ENCODE peak calls at places on chromosomes 13 and 19, in six cellular contexts. Y is astrocyte of the spinal cord, W is right atrium auricular region, G is thoracic aorta, I is sigmoid colon, D is mucosa of descending colon. T is an unnamed sample.

GRCh38 chr13:24995225-24995804 is 100.6 kb upstream of the PABPC3 start:
- DNase-seq in Y (peak; percentile 86), W (no peak), G (no peak), I (peak; percentile 77), D (no peak), T (peak; percentile 91)

GRCh38 chr19:41351339-41352245 is 2.1 kb downstream of the TGFB1 start:
- DNase-seq in Y (peak; percentile 60), W (peak; percentile 69), G (no peak), I (peak; percentile 82), D (peak; percentile 91), T (peak; percentile 53)

GRCh38 chr13:59145381-59145780 is 1018.3 kb downstream of the DIAPH3 start:
- DNase-seq in Y (no peak), W (no peak), G (no peak), I (no peak), D (no peak), T (no peak)

GRCh38 chr13:105579821-105580707 is 955.4 kb downstream of the EFNB2 start:
- DNase-seq in Y (no peak), W (no peak), G (no peak), I (no peak), D (no peak), T (no peak)

GRCh38 chr13:65882810-65883209 is 1347.3 kb downstream of the PCDH9 start:
- DNase-seq in Y (no peak), W (no peak), G (no peak), I (no peak), D (no peak), T (no peak)

GRCh38 chr13:28819046-28819747 is 942 bp upstream of the MTUS2 start:
- DNase-seq in Y (peak; percentile 12), W (no peak), G (no peak), I (no peak), D (no peak), T (peak; percentile 15)

GRCh38 chr13:40863723-40864122 is 74.3 kb downstream of the SLC25A15 start:
- DNase-seq in Y (no peak), W (no peak), G (no peak), I (no peak), D (no peak), T (no peak)

GRCh38 chr19:55231391-55232283 is 3.1 kb upstream of the TMEM86B start:
- DNase-seq in Y (no peak), W (no peak), G (no peak), I (peak; percentile 56), D (no peak), T (no peak)

GRCh38 chr19:41457241-41457640 is 14.3 kb downstream of the ERICH4 start:
- DNase-seq in Y (no peak), W (no peak), G (no peak), I (no peak), D (no peak), T (no peak)

GRCh38 chr19:50669319-50670101 is 20.3 kb downstream of the C19orf81 start:
- DNase-seq in Y (peak; percentile 6), W (no peak), G (no peak), I (no peak), D (no peak), T (peak; percentile 44)

GRCh38 chr13:113475280-113475679 is 15.2 kb downstream of the DCUN1D2 start:
- DNase-seq in Y (no peak), W (no peak), G (no peak), I (no peak), D (no peak), T (no peak)

GRCh38 chr19:51127755-51128154 is 3.0 kb downstream of the SIGLEC9 start:
- DNase-seq in Y (no peak), W (peak; percentile 76), G (no peak), I (peak; percentile 79), D (peak; percentile 47), T (peak; percentile 35)

GRCh38 chr13:31965361-31966066 is 66.1 kb upstream of the FRY start:
- DNase-seq in Y (peak; percentile 67), W (no peak), G (no peak), I (no peak), D (no peak), T (peak; percentile 56)

GRCh38 chr13:38862443-38862842 is 128.2 kb downstream of the STOML3 start:
- DNase-seq in Y (no peak), W (no peak), G (no peak), I (no peak), D (no peak), T (no peak)

GRCh38 chr13:101707659-101708058 is 255.2 kb downstream of the ITGBL1 start:
- DNase-seq in Y (no peak), W (no peak), G (no peak), I (no peak), D (no peak), T (no peak)

GRCh38 chr13:78657699-78658629 is 991 bp downstream of the OBI1 start:
- DNase-seq in Y (peak; percentile 17), W (no peak), G (no peak), I (no peak), D (no peak), T (peak; percentile 16)

GRCh38 chr13:114110091-114110829 is 22.2 kb downstream of the RASA3 start:
- DNase-seq in Y (peak; percentile 43), W (peak; percentile 60), G (no peak), I (peak; percentile 70), D (peak; percentile 81), T (no peak)

GRCh38 chr19:18440421-18440877 is 2.5 kb upstream of the ISYNA1 start:
- DNase-seq in Y (no peak), W (no peak), G (no peak), I (no peak), D (no peak), T (no peak)
- TF ChIP-seq CTCF in Y (peak; percentile 37), W (peak; percentile 42), G (no peak), I (no peak), D (no peak), T (no peak)

GRCh38 chr19:56808717-56809392 is 31.7 kb downstream of the PEG3 start:
- DNase-seq in Y (no peak), W (no peak), G (no peak), I (no peak), D (no peak), T (no peak)
- H3K4me3 ChIP-seq in Y (no peak overlapping the region), W (no peak overlapping the region), G (no peak overlapping the region), I (no peak overlapping the region), D (no peak overlapping the region), T (no peak overlapping the region)

GRCh38 chr19:428144-428543 is 19.2 kb upstream of the C2CD4C start:
- DNase-seq in Y (no peak), W (no peak), G (no peak), I (no peak), D (no peak), T (no peak)

GRCh38 chr19:423691-424466 is 14.9 kb upstream of the C2CD4C start:
- DNase-seq in Y (no peak), W (no peak), G (no peak), I (no peak), D (no peak), T (no peak)

GRCh38 chr19:424546-424945 is 15.6 kb upstream of the C2CD4C start:
- DNase-seq in Y (no peak), W (no peak), G (no peak), I (no peak), D (no peak), T (no peak)

GRCh38 chr19:425056-425455 is 16.1 kb upstream of the C2CD4C start:
- DNase-seq in Y (no peak), W (no peak), G (no peak), I (no peak), D (no peak), T (no peak)

GRCh38 chr19:426725-427445 is 17.9 kb upstream of the C2CD4C start:
- DNase-seq in Y (no peak), W (no peak), G (no peak), I (no peak), D (no peak), T (no peak)
- TF ChIP-seq CTCF in Y (no peak), W (no peak), G (no peak), I (no peak), D (no peak), T (no peak)

GRCh38 chr19:8085606-8086464 is 33.3 kb downstream of the CCL25 start:
- DNase-seq in Y (no peak), W (no peak), G (no peak), I (no peak), D (no peak), T (no peak)
- H3K4me3 ChIP-seq in Y (no peak overlapping the region), W (no peak overlapping the region), G (no peak overlapping the region), I (no peak overlapping the region), D (no peak overlapping the region), T (no peak overlapping the region)

DNA sequence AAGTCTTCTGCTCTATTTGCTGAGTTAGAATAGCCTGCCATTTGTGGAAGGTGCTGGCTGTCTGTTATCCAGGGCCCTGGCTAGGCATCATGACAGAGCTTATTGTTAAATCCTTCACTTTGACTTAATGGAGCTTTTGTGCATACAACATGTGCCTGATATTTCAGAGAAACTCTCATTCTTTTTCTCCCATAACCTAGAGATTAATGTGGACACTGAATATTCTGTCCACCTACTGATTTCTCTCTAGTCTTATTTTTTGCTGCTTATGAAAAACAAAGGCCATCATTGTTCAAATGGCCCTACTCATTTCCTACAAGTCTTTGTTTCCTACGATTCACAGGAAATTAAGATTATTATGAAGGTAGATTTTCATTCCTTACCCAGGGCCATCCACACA is 383.1 kb upstream of the HTR2A start:
- DNase-seq in Y (no peak), W (no peak), G (no peak), I (no peak), D (no peak), T (no peak)
- TF ChIP-seq CTCF in Y (no peak), W (no peak), G (no peak), I (no peak), D (no peak), T (no peak)

GRCh38 chr19:1373534-1374249 is 10.0 kb upstream of the NDUFS7 start:
- DNase-seq in Y (peak; percentile 29), W (no peak), G (no peak), I (no peak), D (no peak), T (no peak)
- H3K4me3 ChIP-seq in Y (no peak overlapping the region), W (no peak overlapping the region), G (no peak overlapping the region), I (no peak overlapping the region), D (no peak overlapping the region), T (no peak overlapping the region)